ENCODE peak calls at places on chromosome 22, in six cellular contexts. D, G, K, V, P and E are unnamed samples.

GRCh38 chr22:27801616-27802388 is at the start of gene MN1:
- DNase-seq in D (no peak), G (peak), K (peak), V (no peak), P (peak), E (no peak)

GRCh38 chr22:38257650-38258246 is 15.1 kb downstream of the TMEM184B start:
- DNase-seq in D (no peak), G (no peak), K (no peak), V (no peak), P (no peak), E (no peak)

GRCh38 chr22:50247748-50248147 is 2.9 kb upstream of the TUBGCP6 start:
- DNase-seq in D (peak), G (no peak), K (no peak), V (no peak), P (peak), E (no peak)

GRCh38 chr22:23203452-23204124 is 23.3 kb downstream of the BCR start:
- DNase-seq in D (no peak), G (no peak), K (no peak), V (no peak), P (no peak), E (no peak)

GRCh38 chr22:37254206-37254866 is 10.3 kb upstream of the RAC2 start:
- DNase-seq in D (no peak), G (peak), K (peak), V (peak), P (peak), E (no peak)

GRCh38 chr22:30206964-30207363 is 39.6 kb downstream of the LIF start:
- DNase-seq in D (no peak), G (no peak), K (peak), V (peak), P (peak), E (no peak)

GRCh38 chr22:49784987-49785614 is 42.6 kb downstream of the BRD1 start:
- DNase-seq in D (peak), G (no peak), K (no peak), V (no peak), P (no peak), E (no peak)

GRCh38 chr22:49971232-49972162 is 10.9 kb downstream of the PIM3 start:
- DNase-seq in D (no peak), G (peak), K (peak), V (no peak), P (peak), E (no peak)

GRCh38 chr22:27896251-27896650 is 22.8 kb downstream of the PITPNB start:
- DNase-seq in D (no peak), G (no peak), K (no peak), V (no peak), P (no peak), E (no peak)

GRCh38 chr22:27585141-27585540 is 216.4 kb downstream of the MN1 start:
- DNase-seq in D (no peak), G (no peak), K (no peak), V (no peak), P (no peak), E (no peak)

GRCh38 chr22:37639771-37640590 is 512 bp downstream of the SH3BP1 start:
- DNase-seq in D (no peak), G (no peak), K (no peak), V (no peak), P (no peak), E (no peak)

GRCh38 chr22:37566329-37566837 is 6.1 kb downstream of the CDC42EP1 start:
- DNase-seq in D (peak), G (peak), K (no peak), V (no peak), P (no peak), E (no peak)

GRCh38 chr22:38070250-38070921 is 13.2 kb downstream of the PICK1 start:
- DNase-seq in D (no peak), G (no peak), K (no peak), V (no peak), P (no peak), E (no peak)

GRCh38 chr22:27775087-27775697 is 26.4 kb downstream of the MN1 start:
- DNase-seq in D (no peak), G (no peak), K (no peak), V (no peak), P (no peak), E (no peak)

GRCh38 chr22:22687638-22688500 is 43.5 kb downstream of the GGTLC2 start:
- DNase-seq in D (no peak), G (no peak), K (no peak), V (peak), P (peak), E (no peak)

GRCh38 chr22:50105529-50106100 is 15.8 kb downstream of the MOV10L1 start:
- DNase-seq in D (no peak), G (no peak), K (no peak), V (no peak), P (peak), E (no peak)

GRCh38 chr22:44523981-44524759 is 26.1 kb upstream of the RTL6 start:
- DNase-seq in D (no peak), G (no peak), K (no peak), V (peak), P (peak), E (no peak)

GRCh38 chr22:33842006-33842354 is 78.3 kb downstream of the LARGE1 start:
- DNase-seq in D (no peak), G (no peak), K (no peak), V (no peak), P (no peak), E (no peak)

GRCh38 chr22:28029201-28029948 is 110.3 kb upstream of the PITPNB start:
- DNase-seq in D (no peak), G (peak), K (peak), V (no peak), P (peak), E (no peak)

GRCh38 chr22:39727541-39727940 is 157.0 kb downstream of the CACNA1I start:
- DNase-seq in D (no peak), G (peak), K (no peak), V (no peak), P (peak), E (no peak)

GRCh38 chr22:18076060-18076497 is 1.7 kb upstream of the PEX26 start:
- DNase-seq in D (no peak), G (peak), K (peak), V (peak), P (peak), E (peak)

GRCh38 chr22:41256254-41256897 is 15.6 kb upstream of the CHADL start:
- DNase-seq in D (no peak), G (no peak), K (peak), V (peak), P (peak), E (no peak)

GRCh38 chr22:26259510-26259909 is 90.2 kb downstream of the SEZ6L start:
- DNase-seq in D (no peak), G (no peak), K (peak), V (no peak), P (no peak), E (peak)

GRCh38 chr22:20975541-20976290 is 6.4 kb upstream of the LZTR1 start:
- DNase-seq in D (no peak), G (no peak), K (no peak), V (no peak), P (no peak), E (no peak)

GRCh38 chr22:37526376-37526775 is 7.2 kb upstream of the CARD10 start:
- DNase-seq in D (no peak), G (no peak), K (peak), V (no peak), P (no peak), E (no peak)

GRCh38 chr22:37448521-37449150 is 21.4 kb upstream of the ELFN2 start:
- DNase-seq in D (no peak), G (no peak), K (no peak), V (no peak), P (no peak), E (no peak)

GRCh38 chr22:48365386-48365785 is 1462.3 kb downstream of the BRD1 start:
- DNase-seq in D (no peak), G (no peak), K (no peak), V (no peak), P (no peak), E (no peak)

DNA sequence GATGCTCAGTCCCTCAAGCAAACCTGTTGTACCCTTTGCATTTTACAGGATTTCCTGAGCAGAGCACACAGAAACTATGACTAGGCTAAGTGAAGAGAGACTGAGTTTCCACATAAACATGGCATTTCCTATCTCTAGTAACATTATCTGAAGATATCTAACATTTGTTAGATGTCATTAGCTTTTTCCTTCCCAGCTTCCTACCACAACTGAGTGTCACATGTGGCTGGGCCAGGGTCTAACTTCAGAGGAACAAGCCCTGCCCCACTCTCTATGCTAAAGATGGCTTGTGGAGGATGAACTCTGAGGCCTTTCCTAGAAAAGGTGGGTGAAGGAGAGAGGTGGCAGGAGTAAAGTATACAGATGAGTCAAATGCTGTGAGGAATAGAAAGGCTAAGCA is 16.5 kb downstream of the C22orf42 start:
- DNase-seq in D (no peak), G (no peak), K (no peak), V (no peak), P (no peak), E (no peak)
- H3K4me3 ChIP-seq in D (no peak), G (no peak), K (no peak), V (no peak), P (no peak), E (no peak)

GRCh38 chr22:31898911-31899310 is 45.4 kb upstream of the YWHAH start:
- DNase-seq in D (no peak), G (no peak), K (no peak), V (no peak), P (no peak), E (no peak)
- H3K4me3 ChIP-seq in D (no peak), G (no peak), K (no peak), V (no peak), P (no peak), E (no peak)

DNA sequence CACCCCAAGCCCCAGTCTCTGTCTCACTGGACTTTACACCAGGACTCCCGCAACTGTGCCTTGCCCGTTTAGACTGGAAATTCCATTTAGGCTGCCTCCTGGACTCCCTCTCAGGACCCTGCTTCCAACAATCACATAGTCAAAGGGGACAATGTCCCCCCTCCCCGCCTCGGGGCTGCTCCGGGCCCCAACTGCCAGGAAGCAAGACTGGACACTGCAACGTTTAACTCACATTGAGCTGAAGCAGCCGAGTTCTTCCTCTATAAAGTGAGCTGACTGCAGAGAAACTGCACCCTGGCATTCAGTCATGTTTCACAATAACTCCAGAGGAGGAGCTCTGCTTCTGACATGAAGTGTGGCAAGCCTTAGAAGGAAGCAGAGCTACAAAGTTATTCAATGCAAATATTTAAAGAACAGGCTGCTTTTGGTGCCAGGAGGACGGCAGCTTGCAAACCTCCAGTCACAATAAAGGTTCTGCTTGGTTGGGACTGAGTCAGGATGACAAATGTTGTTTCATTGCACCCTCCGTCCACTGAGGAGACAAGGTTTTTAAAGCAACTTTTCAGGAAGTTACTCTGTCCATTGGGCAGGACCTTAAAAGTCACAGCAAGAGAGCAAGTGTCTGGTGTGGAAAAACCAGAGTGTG is 19.9 kb downstream of the PACSIN2 start:
- DNase-seq in D (no peak), G (no peak), K (peak), V (peak), P (peak), E (no peak)
- H3K4me3 ChIP-seq in D (no peak), G (peak), K (peak), V (peak), P (peak), E (no peak)

GRCh38 chr22:31342389-31343125 is 3.6 kb downstream of the PATZ1 start:
- DNase-seq in D (no peak), G (no peak), K (no peak), V (no peak), P (no peak), E (no peak)
- H3K4me3 ChIP-seq in D (no peak), G (peak), K (peak), V (peak), P (no peak), E (peak)

DNA sequence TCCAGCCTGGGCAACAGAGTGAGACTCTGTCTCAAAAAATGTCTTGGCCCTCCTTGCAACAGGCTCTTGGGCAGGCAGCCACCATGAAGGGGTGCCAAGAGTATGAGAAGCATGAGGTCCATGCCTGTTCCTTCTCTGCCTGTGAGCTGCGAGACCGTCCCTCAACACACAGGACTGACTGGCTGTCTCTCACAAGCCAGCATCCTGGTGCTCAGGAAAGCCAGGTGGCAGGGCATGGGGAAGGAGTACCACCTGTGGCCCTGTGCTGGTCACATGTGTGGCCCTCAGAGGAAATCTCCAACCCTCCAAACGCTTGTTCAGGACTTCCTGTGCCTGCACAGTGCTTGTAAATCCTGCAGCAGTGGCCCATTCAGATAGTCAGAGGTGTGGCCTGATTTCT is 83.2 kb downstream of the ATXN10 start:
- DNase-seq in D (no peak), G (no peak), K (no peak), V (no peak), P (no peak), E (no peak)
- H3K4me3 ChIP-seq in D (no peak), G (no peak), K (no peak), V (no peak), P (no peak), E (no peak)

DNA sequence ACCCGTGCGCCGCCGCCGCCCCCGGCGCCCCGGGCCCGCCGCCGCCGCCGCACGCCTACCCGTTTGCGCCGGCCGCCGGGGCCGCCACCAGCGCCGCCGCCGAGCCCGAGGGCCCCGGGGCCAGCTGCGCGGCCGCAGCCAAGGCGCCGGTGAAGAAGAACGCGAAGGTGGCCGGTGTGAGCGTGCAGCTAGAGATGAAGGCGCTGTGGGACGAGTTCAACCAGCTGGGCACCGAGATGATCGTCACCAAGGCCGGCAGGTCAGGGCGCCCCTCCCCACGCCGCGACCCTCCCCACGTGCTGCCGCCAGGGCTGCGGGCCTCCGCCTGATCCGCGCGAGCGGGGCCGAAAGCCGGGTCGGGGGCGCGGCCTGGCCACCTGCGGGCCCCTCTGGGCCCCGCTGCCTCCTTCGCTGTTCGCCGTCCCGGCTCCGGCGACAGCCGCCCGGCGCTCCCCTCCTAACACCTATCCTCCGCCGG is 483 bp downstream of the TBX1 start:
- DNase-seq in D (no peak), G (no peak), K (no peak), V (no peak), P (no peak), E (no peak)
- H3K4me3 ChIP-seq in D (no peak), G (no peak), K (no peak), V (no peak), P (no peak), E (peak)

GRCh38 chr22:35961480-35961902 is 67.1 kb downstream of the RBFOX2 start:
- DNase-seq in D (no peak), G (no peak), K (no peak), V (peak), P (peak), E (peak)
- H3K4me3 ChIP-seq in D (no peak), G (no peak), K (no peak), V (peak), P (peak), E (no peak)

DNA sequence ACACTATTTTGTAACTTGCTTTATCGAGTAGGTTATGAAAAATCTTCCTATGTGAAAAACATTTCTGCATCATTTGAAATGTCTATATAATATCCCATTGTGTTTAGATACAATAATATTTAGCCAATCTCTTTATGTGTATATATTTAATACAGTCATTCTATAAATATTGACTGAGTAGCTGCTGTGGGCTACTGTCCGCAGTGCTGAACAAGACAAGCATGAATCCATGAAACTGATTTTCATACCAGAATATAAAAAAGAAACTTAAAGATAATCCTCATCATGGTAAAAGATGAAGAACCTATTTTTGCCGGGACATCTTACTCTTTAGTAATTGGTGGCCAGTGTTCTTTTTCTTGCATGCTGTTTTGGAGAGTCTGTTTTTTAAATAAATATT is 3.6 kb downstream of the PPARA start:
- DNase-seq in D (no peak), G (no peak), K (no peak), V (no peak), P (no peak), E (no peak)
- H3K4me3 ChIP-seq in D (no peak), G (no peak), K (no peak), V (no peak), P (no peak), E (no peak)